ENCODE peak calls at places on chromosomes 11 and 22, in ten cellular contexts. F is right cardiac atrium; L is stomach; H is CD8-positive, alpha-beta T cell; M is A549; Q is CD8-positive, alpha-beta memory T cell; O is cardiac muscle cell; J is endodermal cell; X is pancreas; P is WERI-Rb-1. G is an unnamed sample. For H3K9me3, the result is how much of the 10 kb centered on the place peaks cover.

GRCh38 chr11:70073881-70074371 is 4.2 kb upstream of the ANO1 start:
- DNase-seq in L (no peak), O (peak), H (no peak), J (peak), X (no peak), F (peak), P (peak), Q (no peak), M (no peak), G (no peak)

GRCh38 chr11:67373916-67374570 is 645 bp upstream of the CLCF1 start:
- DNase-seq in H (peak), J (peak), X (peak), O (peak), Q (peak), P (peak), L (peak), M (peak), F (peak), G (peak)

GRCh38 chr22:46592390-46592872 is 27.8 kb upstream of the GRAMD4 start:
- DNase-seq in L (no peak), F (peak), O (peak), P (no peak), J (peak), H (peak), X (no peak), Q (peak), M (no peak), G (peak)

GRCh38 chr11:4991066-4991465 is 3.6 kb upstream of the OR51L1 start:
- DNase-seq in M (no peak), X (no peak), P (no peak), J (no peak), H (no peak), O (peak), Q (no peak), L (no peak), F (no peak), G (no peak)

GRCh38 chr11:116703421-116703820 is 69.4 kb downstream of the BUD13 start:
- DNase-seq in F (peak), O (peak), Q (no peak), M (no peak), L (no peak), X (peak), J (peak), P (peak), H (no peak), G (peak)

GRCh38 chr11:123560001-123560400 is 94.4 kb downstream of the SCN3B start:
- DNase-seq in H (no peak), J (no peak), O (peak), P (no peak), Q (no peak), X (peak), F (peak), M (no peak), L (peak), G (no peak)

GRCh38 chr11:64292458-64293254 is 1.6 kb downstream of the KCNK4 start:
- DNase-seq in F (no peak), J (no peak), H (no peak), O (no peak), M (no peak), Q (no peak), P (no peak), X (peak), L (no peak), G (no peak)

GRCh38 chr11:19868281-19868821 is 155.7 kb downstream of the NAV2 start:
- DNase-seq in P (no peak), H (no peak), X (no peak), L (no peak), O (peak), J (peak), M (no peak), Q (no peak), F (peak), G (no peak)

GRCh38 chr22:50250555-50251471 is at the start of gene HDAC10:
- DNase-seq in M (no peak), F (peak), P (peak), Q (peak), J (peak), X (no peak), H (peak), O (peak), L (peak), G (peak)

GRCh38 chr11:9015677-9016076 is 11.9 kb upstream of the NRIP3 start:
- DNase-seq in P (peak), F (peak), M (peak), Q (peak), L (peak), X (peak), O (peak), J (peak), H (peak), G (peak)

GRCh38 chr11:117876341-117877119 is at the start of gene FXYD6:
- DNase-seq in O (peak), J (peak), P (peak), Q (no peak), X (no peak), L (no peak), H (no peak), F (peak), M (no peak), G (no peak)

GRCh38 chr22:37079668-37080171 is 28.2 kb downstream of the KCTD17 start:
- DNase-seq in F (no peak), H (peak), J (no peak), X (no peak), M (no peak), L (peak), Q (peak), O (peak), P (no peak), G (no peak)

DNA sequence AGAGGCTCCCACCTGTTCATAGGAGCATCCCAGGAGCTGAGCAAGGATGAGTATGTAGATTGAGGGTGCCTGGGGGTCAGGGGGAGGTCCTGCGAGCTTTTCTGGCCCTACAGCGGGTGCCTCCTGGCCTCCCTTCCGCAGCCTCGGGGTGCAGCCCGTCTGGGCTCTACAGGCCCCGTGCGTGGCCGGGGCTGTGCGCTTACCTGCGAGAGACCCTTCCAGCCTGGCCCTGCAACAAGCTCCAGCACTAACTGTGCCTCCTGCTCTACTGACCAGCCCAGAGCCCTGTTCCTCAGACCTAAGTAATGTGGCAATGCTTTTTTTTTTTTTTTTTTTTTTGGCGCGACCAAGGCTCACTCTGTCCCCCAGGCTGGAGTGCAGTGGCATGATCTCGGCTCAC is 1129.1 kb downstream of the BRD1 start:
- DNase-seq in L (no peak), P (no peak), O (no peak), F (peak), X (peak), Q (no peak), M (no peak), J (no peak), H (no peak), G (no peak)
- H3K9me3 ChIP-seq in L (under half), P (under half), O (under half), F (under half), X (under half), Q (under half), M (under half), J (under half), H (under half), G (under half)

DNA sequence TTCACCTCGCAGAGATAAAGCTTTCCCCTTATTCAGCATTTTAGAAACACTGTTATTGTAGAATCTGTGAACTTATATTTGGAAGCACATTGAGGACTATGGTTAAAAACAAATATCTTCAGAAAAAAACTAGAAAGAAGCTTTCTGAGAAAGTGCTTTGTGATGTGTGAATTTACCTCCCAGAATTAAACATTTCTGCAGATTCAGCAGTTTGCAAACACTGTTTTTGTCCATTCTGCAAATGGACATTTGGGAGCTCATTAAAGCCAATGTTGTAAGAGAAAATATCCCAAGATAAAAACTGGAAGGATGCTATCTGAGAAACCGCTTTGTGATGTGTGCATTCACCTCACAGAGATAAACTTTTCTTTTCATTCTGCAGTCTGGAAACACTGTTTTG is 272.7 kb downstream of the OR4A5 start:
- DNase-seq in F (no peak), L (no peak), J (no peak), M (no peak), H (no peak), P (no peak), O (no peak), Q (no peak), X (no peak), G (no peak)
- H3K9me3 ChIP-seq in F (under half), L (half or more), J (half or more), M (under half), H (under half), P (under half), O (under half), Q (under half), X (under half), G (under half)

GRCh38 chr22:48710410-48710809 is 1117.3 kb downstream of the BRD1 start:
- DNase-seq in Q (no peak), J (no peak), O (no peak), H (no peak), X (no peak), M (no peak), P (no peak), F (peak), L (no peak), G (no peak)
- H3K9me3 ChIP-seq in Q (under half), J (under half), O (under half), H (under half), X (under half), M (under half), P (under half), F (under half), L (under half), G (under half)

DNA sequence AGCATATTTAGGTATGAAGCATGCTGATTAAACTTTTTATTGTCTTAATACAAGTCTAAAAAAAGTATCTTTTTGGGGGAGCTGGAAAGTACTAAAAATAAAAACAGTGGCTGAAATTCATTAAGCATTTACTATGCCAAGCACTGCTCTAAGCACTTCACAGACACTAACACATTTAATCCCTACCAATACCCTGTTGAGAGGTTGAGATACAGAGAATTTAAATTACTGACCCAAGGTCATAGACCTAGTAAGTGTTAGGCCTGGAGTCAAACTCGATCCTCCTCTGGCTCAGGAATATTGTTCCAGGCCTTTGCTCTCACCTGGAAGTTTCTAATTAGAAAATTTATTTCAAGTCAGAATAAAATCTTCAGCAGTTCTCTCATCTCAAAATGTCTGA is 18.6 kb downstream of the BDNF start:
- DNase-seq in H (no peak), J (no peak), Q (no peak), O (no peak), F (no peak), P (no peak), X (no peak), L (no peak), M (no peak), G (no peak)
- H3K9me3 ChIP-seq in H (under half), J (under half), Q (under half), O (under half), F (under half), P (under half), X (under half), L (under half), M (under half), G (under half)

GRCh38 chr11:1251236-1251770 is 28.4 kb downstream of the MUC5B start:
- DNase-seq in F (peak), H (no peak), O (no peak), X (peak), M (no peak), J (no peak), P (no peak), L (no peak), Q (no peak), G (no peak)
- H3K9me3 ChIP-seq in F (under half), H (under half), O (under half), X (under half), M (under half), J (under half), P (under half), L (under half), Q (under half), G (under half)

G was measured in OCI-LY7.